ENCODE peak calls at places on chromosome 1, in four cellular contexts. One of them, this sample, is unnamed.

GRCh38 chr1:208225954-208226937 is 17.9 kb downstream of the PLXNA2 start:
- DNase-seq in K562: peak; percentile 34
- DNase-seq in HEK293T: peak; percentile 30
- DNase-seq in GM12878: no peak
- DNase-seq in this sample: no peak

GRCh38 chr1:233113713-233114028 is 163.3 kb downstream of the NTPCR start:
- DNase-seq in K562: no peak
- DNase-seq in GM12878: no peak
- DNase-seq in HEK293T: no peak
- DNase-seq in this sample: no peak

GRCh38 chr1:19405761-19406481 is 79.4 kb downstream of the CAPZB start:
- DNase-seq in HEK293T: no peak
- DNase-seq in K562: no peak
- DNase-seq in GM12878: no peak
- DNase-seq in this sample: no peak

GRCh38 chr1:77412069-77412793 is 130.4 kb downstream of the AK5 start:
- DNase-seq in GM12878: no peak
- DNase-seq in K562: no peak
- DNase-seq in HEK293T: no peak
- DNase-seq in this sample: no peak

GRCh38 chr1:231733672-231734071 is 107.1 kb downstream of the DISC1 start:
- DNase-seq in K562: no peak
- DNase-seq in GM12878: no peak
- DNase-seq in HEK293T: no peak
- DNase-seq in this sample: no peak

GRCh38 chr1:94608142-94608851 is 66.7 kb upstream of the F3 start:
- DNase-seq in HEK293T: no peak
- DNase-seq in K562: no peak
- DNase-seq in GM12878: no peak
- DNase-seq in this sample: peak; percentile 41

GRCh38 chr1:238061967-238062613 is 171.4 kb upstream of the ZP4 start:
- DNase-seq in HEK293T: no peak
- DNase-seq in GM12878: no peak
- DNase-seq in K562: no peak
- DNase-seq in this sample: no peak

GRCh38 chr1:84402060-84402459 is 3.8 kb downstream of the DNASE2B start:
- DNase-seq in K562: no peak
- DNase-seq in HEK293T: no peak
- DNase-seq in GM12878: no peak
- DNase-seq in this sample: no peak

GRCh38 chr1:20153000-20153418 is 13.9 kb downstream of the PLA2G2F start:
- DNase-seq in K562: no peak
- DNase-seq in HEK293T: no peak
- DNase-seq in GM12878: no peak
- DNase-seq in this sample: no peak

GRCh38 chr1:212700597-212700891 is 904 bp upstream of the BATF3 start:
- DNase-seq in HEK293T: no peak
- DNase-seq in GM12878: no peak
- DNase-seq in K562: no peak
- DNase-seq in this sample: no peak

GRCh38 chr1:172638885-172639831 is 19.7 kb upstream of the FASLG start:
- DNase-seq in GM12878: peak; percentile 19
- DNase-seq in K562: no peak
- DNase-seq in HEK293T: no peak
- DNase-seq in this sample: peak; percentile 24

GRCh38 chr1:15803380-15803779 is 4.1 kb downstream of the UQCRHL start:
- DNase-seq in HEK293T: peak; percentile 39
- DNase-seq in GM12878: no peak
- DNase-seq in K562: peak; percentile 32
- DNase-seq in this sample: peak; percentile 48

GRCh38 chr1:154957258-154957657 is 1.4 kb upstream of the PBXIP1 start:
- DNase-seq in HEK293T: no peak
- DNase-seq in GM12878: no peak
- DNase-seq in K562: no peak
- DNase-seq in this sample: no peak

DNA sequence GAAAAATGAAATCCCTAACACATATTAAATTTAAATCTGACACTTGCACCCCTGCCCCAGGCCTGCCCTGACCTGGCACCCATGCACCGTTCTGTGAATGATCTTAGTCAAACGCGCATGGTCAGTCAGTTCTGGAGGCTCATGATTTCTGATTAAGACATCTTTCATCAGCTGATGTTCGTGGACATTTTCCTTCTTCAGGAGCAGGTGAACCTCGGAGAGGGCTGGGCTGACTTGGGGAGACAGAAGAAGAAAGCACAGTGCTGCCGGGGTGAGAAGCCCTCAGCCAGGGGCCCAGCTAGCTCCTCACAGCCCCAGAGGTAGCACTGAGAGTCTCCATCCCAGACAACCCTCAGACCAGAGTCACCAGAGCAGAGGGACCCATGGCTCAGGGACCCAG is 134.5 kb upstream of the AJAP1 start:
- DNase-seq in GM12878: no peak
- DNase-seq in HEK293T: no peak
- DNase-seq in K562: no peak
- DNase-seq in this sample: no peak
- TF ChIP-seq TARDBP in GM12878: no peak
- TF ChIP-seq TARDBP in HEK293T: no peak
- TF ChIP-seq TARDBP in K562: no peak
- TF ChIP-seq TARDBP in this sample: no peak

GRCh38 chr1:119784127-119784781 is 15.5 kb upstream of the HMGCS2 start:
- DNase-seq in HEK293T: no peak
- DNase-seq in K562: no peak
- DNase-seq in GM12878: no peak
- DNase-seq in this sample: no peak

GRCh38 chr1:119783354-119784126 is 14.8 kb upstream of the HMGCS2 start:
- DNase-seq in K562: no peak
- DNase-seq in HEK293T: no peak
- DNase-seq in GM12878: no peak
- DNase-seq in this sample: peak; percentile 46

GRCh38 chr1:119790481-119791198 is 20.6 kb downstream of the REG4 start:
- DNase-seq in HEK293T: no peak
- DNase-seq in GM12878: no peak
- DNase-seq in K562: no peak
- DNase-seq in this sample: no peak

GRCh38 chr1:119791377-119791776 is 19.9 kb downstream of the REG4 start:
- DNase-seq in HEK293T: no peak
- DNase-seq in GM12878: no peak
- DNase-seq in K562: no peak
- DNase-seq in this sample: no peak

GRCh38 chr1:119787776-119788175 is 19.1 kb upstream of the HMGCS2 start:
- DNase-seq in K562: no peak
- DNase-seq in GM12878: no peak
- DNase-seq in HEK293T: no peak
- DNase-seq in this sample: no peak
- TF ChIP-seq TARDBP in K562: no peak
- TF ChIP-seq TARDBP in GM12878: no peak
- TF ChIP-seq TARDBP in HEK293T: no peak
- TF ChIP-seq TARDBP in this sample: no peak

DNA sequence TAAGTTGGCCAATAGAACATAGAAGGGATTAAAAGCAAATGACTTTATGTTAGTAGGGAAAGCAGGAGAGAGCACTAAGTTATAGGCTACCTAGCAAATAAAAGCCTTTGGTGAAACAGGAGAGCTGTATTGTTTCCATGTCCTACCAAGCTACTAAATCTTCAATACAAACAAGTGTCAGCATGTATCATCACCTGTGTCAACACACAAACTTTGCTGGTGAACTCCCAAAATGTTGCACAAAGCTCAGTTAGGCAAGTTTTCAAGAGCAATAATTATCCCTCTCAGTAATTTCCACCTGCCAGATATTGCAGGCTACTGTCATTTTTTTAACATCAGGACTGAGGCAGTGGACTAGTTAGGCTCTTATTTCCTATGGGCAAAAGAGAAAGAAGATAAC is 77.7 kb upstream of the ADAM30 start:
- DNase-seq in HEK293T: no peak
- DNase-seq in K562: no peak
- DNase-seq in GM12878: no peak
- DNase-seq in this sample: no peak
- TF ChIP-seq TARDBP in HEK293T: no peak
- TF ChIP-seq TARDBP in K562: no peak
- TF ChIP-seq TARDBP in GM12878: no peak
- TF ChIP-seq TARDBP in this sample: no peak

DNA sequence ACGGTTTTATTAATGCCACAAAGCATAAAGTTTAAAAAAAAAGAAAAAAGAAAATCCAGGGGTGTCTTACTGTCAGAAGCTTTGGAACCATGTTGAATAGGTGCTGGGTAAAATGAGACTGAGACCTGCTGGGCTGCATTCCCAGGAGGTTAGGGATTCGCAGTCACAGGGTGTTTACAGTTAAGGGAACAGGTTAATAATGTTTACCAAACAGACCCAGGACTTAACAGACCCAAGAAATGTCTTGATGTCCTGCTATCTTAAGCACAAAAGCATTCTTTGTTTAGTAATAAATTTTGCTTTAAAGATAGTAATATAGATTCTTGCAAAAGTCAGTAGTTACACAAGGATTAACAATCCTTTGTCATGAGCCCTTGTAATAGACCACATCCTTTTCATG is 54.7 kb downstream of the OLFML3 start:
- DNase-seq in GM12878: no peak
- DNase-seq in HEK293T: no peak
- DNase-seq in K562: no peak
- DNase-seq in this sample: no peak
- TF ChIP-seq TARDBP in GM12878: no peak
- TF ChIP-seq TARDBP in HEK293T: no peak
- TF ChIP-seq TARDBP in K562: no peak
- TF ChIP-seq TARDBP in this sample: no peak

This sample was measured in HepG2.